ENCODE peak calls at places on chromosomes 16 and 17, in eight cellular contexts. Y, I, C, H, O, X, D and S are unnamed samples.

GRCh38 chr17:72060084-72060483 is 60.7 kb upstream of the SOX9 start:
- DNase-seq in Y (no peak), I (no peak), C (no peak), H (no peak), O (no peak), X (no peak), D (no peak), S (no peak)

GRCh38 chr16:25941800-25942558 is 250.2 kb downstream of the HS3ST4 start:
- DNase-seq in Y (no peak), I (no peak), C (no peak), H (no peak), O (no peak), X (no peak), D (no peak), S (no peak)

GRCh38 chr16:234468-235305 is at the start of gene FAM234A:
- DNase-seq in Y (peak), I (peak), C (peak), H (peak), O (peak), X (peak), D (no peak), S (peak)

GRCh38 chr16:67673712-67674580 is 7.3 kb downstream of the C16orf86 start:
- DNase-seq in Y (no peak), I (no peak), C (peak), H (no peak), O (no peak), X (no peak), D (no peak), S (peak)

GRCh38 chr16:27305839-27306442 is 7.8 kb upstream of the IL4R start:
- DNase-seq in Y (no peak), I (no peak), C (no peak), H (no peak), O (no peak), X (no peak), D (no peak), S (no peak)

GRCh38 chr17:49021768-49022103 is 24.6 kb downstream of the IGF2BP1 start:
- DNase-seq in Y (no peak), I (no peak), C (no peak), H (no peak), O (no peak), X (no peak), D (no peak), S (no peak)

GRCh38 chr17:34782271-34782670 is 179.0 kb downstream of the CCT6B start:
- DNase-seq in Y (no peak), I (no peak), C (no peak), H (no peak), O (no peak), X (no peak), D (no peak), S (no peak)

GRCh38 chr16:78227855-78228254 is 128.4 kb downstream of the WWOX start:
- DNase-seq in Y (peak), I (no peak), C (no peak), H (no peak), O (peak), X (peak), D (no peak), S (no peak)

GRCh38 chr17:38416840-38417209 is 11.4 kb upstream of the ARHGAP23 start:
- DNase-seq in Y (no peak), I (no peak), C (no peak), H (no peak), O (no peak), X (no peak), D (no peak), S (no peak)

GRCh38 chr16:59060212-59060611 is 326.1 kb upstream of the GOT2 start:
- DNase-seq in Y (no peak), I (no peak), C (no peak), H (no peak), O (no peak), X (no peak), D (peak), S (no peak)

GRCh38 chr17:20267459-20267842 is 199.9 kb downstream of the LGALS9B start:
- DNase-seq in Y (no peak), I (no peak), C (no peak), H (no peak), O (no peak), X (no peak), D (no peak), S (no peak)

GRCh38 chr16:15739940-15740339 is 89.9 kb downstream of the NDE1 start:
- DNase-seq in Y (no peak), I (no peak), C (no peak), H (no peak), O (no peak), X (no peak), D (no peak), S (no peak)